ENCODE peak calls at places on chromosome 10, in ten cellular contexts. R is fibroblast of the aortic adventitia; V is left cardiac atrium; G is OCI-LY7; L is T-helper 22 cell; I is AG04450; N is mucosa of gallbladder; E is stimulated activated naive CD8-positive, alpha-beta T cell treated with anti-CD3 and anti-CD28 coated beads, Interleukin-15, Interleukin-2, amounts not matched to agents 100 U/mL and 50 U/mL, for 24 hours; P is stimulated activated CD4-positive, alpha-beta T cell treated with anti-CD3 and anti-CD28 coated beads, Interleukin-1b, Interleukin-23, amount 100 ng/mL, for 48 hours; Q is iris pigment epithelial cell. T is an unnamed sample.

GRCh38 chr10:63711361-63711760 is 190.2 kb downstream of the REEP3 start:
- DNase-seq in R (peak), V (peak), G (no peak), L (no peak), I (no peak), N (no peak), E (no peak), P (no peak), Q (peak), T (no peak)

GRCh38 chr10:45580781-45581496 is 91.6 kb downstream of the ZFAND4 start:
- DNase-seq in R (no peak), V (no peak), G (peak), L (no peak), I (no peak), N (no peak), E (peak), P (no peak), Q (no peak), T (peak)

GRCh38 chr10:132515811-132516726 is 21.5 kb upstream of the INPP5A start:
- DNase-seq in R (no peak), V (no peak), G (no peak), L (no peak), I (no peak), N (no peak), E (no peak), P (no peak), Q (no peak), T (peak)

GRCh38 chr10:13890233-13890616 is 303.5 kb downstream of the PRPF18 start:
- DNase-seq in R (peak), V (no peak), G (no peak), L (no peak), I (no peak), N (no peak), E (no peak), P (no peak), Q (peak), T (no peak)

GRCh38 chr10:131586958-131587357 is 275.4 kb upstream of the TCERG1L start:
- DNase-seq in R (no peak), V (no peak), G (no peak), L (no peak), I (no peak), N (no peak), E (no peak), P (no peak), Q (no peak), T (no peak)

GRCh38 chr10:97731346-97732051 is 5.4 kb upstream of the ZFYVE27 start:
- DNase-seq in R (peak), V (peak), G (peak), L (peak), I (peak), N (peak), E (peak), P (peak), Q (peak), T (peak)

GRCh38 chr10:113856563-113856962 is 2.1 kb downstream of the NHLRC2 start:
- DNase-seq in R (peak), V (no peak), G (no peak), L (no peak), I (no peak), N (no peak), E (no peak), P (no peak), Q (no peak), T (no peak)

GRCh38 chr10:130201043-130201380 is 64.8 kb downstream of the GLRX3 start:
- DNase-seq in R (no peak), V (no peak), G (no peak), L (no peak), I (no peak), N (no peak), E (no peak), P (no peak), Q (no peak), T (no peak)

GRCh38 chr10:101397140-101397539 is 43.2 kb downstream of the BTRC start:
- DNase-seq in R (peak), V (peak), G (peak), L (peak), I (peak), N (no peak), E (peak), P (peak), Q (peak), T (no peak)

GRCh38 chr10:30818854-30819253 is 189.3 kb upstream of the LYZL2 start:
- DNase-seq in R (peak), V (peak), G (no peak), L (no peak), I (no peak), N (no peak), E (no peak), P (no peak), Q (no peak), T (no peak)

GRCh38 chr10:43691503-43691902 is 42.8 kb upstream of the ZNF32 start:
- DNase-seq in R (peak), V (no peak), G (no peak), L (no peak), I (no peak), N (no peak), E (no peak), P (no peak), Q (no peak), T (no peak)

GRCh38 chr10:101840741-101841453 is 2.7 kb downstream of the KCNIP2 start:
- DNase-seq in R (peak), V (peak), G (peak), L (peak), I (peak), N (peak), E (peak), P (peak), Q (peak), T (peak)

GRCh38 chr10:6191569-6191968 is 11.2 kb upstream of the PFKFB3 start:
- DNase-seq in R (no peak), V (no peak), G (no peak), L (no peak), I (no peak), N (no peak), E (no peak), P (no peak), Q (no peak), T (no peak)

GRCh38 chr10:42755028-42755451 is 27.6 kb upstream of the BMS1 start:
- DNase-seq in R (no peak), V (no peak), G (no peak), L (no peak), I (no peak), N (no peak), E (peak), P (no peak), Q (no peak), T (no peak)

GRCh38 chr10:116521424-116522305 is 24.1 kb upstream of the PNLIP start:
- DNase-seq in R (peak), V (no peak), G (peak), L (no peak), I (peak), N (peak), E (peak), P (peak), Q (peak), T (peak)

GRCh38 chr10:92720306-92721165 is 30.8 kb downstream of the HHEX start:
- DNase-seq in R (no peak), V (no peak), G (peak), L (no peak), I (no peak), N (no peak), E (no peak), P (no peak), Q (no peak), T (no peak)

GRCh38 chr10:72068901-72069446 is 19.4 kb downstream of the SPOCK2 start:
- DNase-seq in R (no peak), V (no peak), G (no peak), L (no peak), I (no peak), N (no peak), E (no peak), P (no peak), Q (peak), T (no peak)

GRCh38 chr10:124743188-124744046 is 761 bp downstream of the FAM53B start:
- DNase-seq in R (no peak), V (peak), G (peak), L (no peak), I (no peak), N (no peak), E (no peak), P (no peak), Q (peak), T (no peak)

GRCh38 chr10:74233281-74233680 is 82.3 kb downstream of the ADK start:
- DNase-seq in R (no peak), V (no peak), G (no peak), L (no peak), I (no peak), N (no peak), E (no peak), P (no peak), Q (no peak), T (no peak)

GRCh38 chr10:70549962-70550845 is 52.3 kb downstream of the PRF1 start:
- DNase-seq in R (peak), V (peak), G (peak), L (peak), I (peak), N (peak), E (peak), P (peak), Q (peak), T (peak)

GRCh38 chr10:49628599-49628998 is 14.8 kb downstream of the CHAT start:
- DNase-seq in R (no peak), V (no peak), G (no peak), L (no peak), I (no peak), N (no peak), E (no peak), P (no peak), Q (no peak), T (no peak)

GRCh38 chr10:91220954-91221696 is 662 bp downstream of the PCGF5 start:
- DNase-seq in R (peak), V (peak), G (peak), L (peak), I (no peak), N (peak), E (peak), P (peak), Q (peak), T (peak)

GRCh38 chr10:86205761-86206145 is 160.8 kb downstream of the GRID1 start:
- DNase-seq in R (no peak), V (no peak), G (no peak), L (no peak), I (no peak), N (no peak), E (no peak), P (no peak), Q (no peak), T (no peak)

GRCh38 chr10:100890696-100891271 is 22.0 kb upstream of the SLF2 start:
- DNase-seq in R (peak), V (no peak), G (no peak), L (no peak), I (peak), N (no peak), E (no peak), P (no peak), Q (peak), T (no peak)

GRCh38 chr10:84477370-84477769 is 149.0 kb downstream of the CCSER2 start:
- DNase-seq in R (no peak), V (no peak), G (no peak), L (no peak), I (no peak), N (no peak), E (no peak), P (no peak), Q (no peak), T (no peak)

GRCh38 chr10:14019983-14020668 is 310.6 kb downstream of the FRMD4A start:
- DNase-seq in R (no peak), V (no peak), G (no peak), L (no peak), I (no peak), N (no peak), E (no peak), P (no peak), Q (no peak), T (no peak)

GRCh38 chr10:76353124-76353851 is 921.9 kb downstream of the LRMDA start:
- DNase-seq in R (peak), V (no peak), G (no peak), L (no peak), I (no peak), N (no peak), E (no peak), P (no peak), Q (no peak), T (no peak)

GRCh38 chr10:35259769-35260397 is 76.4 kb upstream of the CCNY start:
- DNase-seq in R (peak), V (no peak), G (no peak), L (no peak), I (peak), N (no peak), E (no peak), P (peak), Q (peak), T (no peak)

T was measured in transverse colon.